ENCODE peak calls at places on chromosome 15, in five cellular contexts. One of them, this sample, is unnamed.

GRCh38 chr15:91896656-91897055 is 43.1 kb downstream of the SLCO3A1 start:
- DNase-seq in IMR-90: no peak
- DNase-seq in uterus: no peak
- DNase-seq in body of pancreas: no peak
- DNase-seq in heart left ventricle: no peak
- DNase-seq in this sample: no peak

GRCh38 chr15:73873889-73874511 is 636 bp downstream of the TBC1D21 start:
- DNase-seq in IMR-90: peak; percentile 68
- DNase-seq in uterus: no peak
- DNase-seq in body of pancreas: peak; percentile 58
- DNase-seq in heart left ventricle: no peak
- DNase-seq in this sample: no peak

GRCh38 chr15:65426216-65426853 is 3.6 kb upstream of the IGDCC4 start:
- DNase-seq in IMR-90: no peak
- DNase-seq in uterus: no peak
- DNase-seq in body of pancreas: no peak
- DNase-seq in heart left ventricle: no peak
- DNase-seq in this sample: no peak

GRCh38 chr15:57890351-57890750 is 175.2 kb downstream of the ALDH1A2 start:
- DNase-seq in IMR-90: peak; percentile 35
- DNase-seq in uterus: no peak
- DNase-seq in body of pancreas: no peak
- DNase-seq in heart left ventricle: no peak
- DNase-seq in this sample: no peak

GRCh38 chr15:70266412-70267089 is 168.8 kb upstream of the TLE3 start:
- DNase-seq in IMR-90: no peak
- DNase-seq in uterus: peak; percentile 93
- DNase-seq in body of pancreas: peak; percentile 42
- DNase-seq in heart left ventricle: peak; percentile 85
- DNase-seq in this sample: peak; percentile 75

GRCh38 chr15:101499863-101500713 is 10.6 kb upstream of the PCSK6 start:
- DNase-seq in IMR-90: no peak
- DNase-seq in uterus: no peak
- DNase-seq in body of pancreas: peak; percentile 97
- DNase-seq in heart left ventricle: peak; percentile 89
- DNase-seq in this sample: peak; percentile 94

GRCh38 chr15:64229129-64229724 is 66.4 kb upstream of the PPIB start:
- DNase-seq in IMR-90: no peak
- DNase-seq in uterus: no peak
- DNase-seq in body of pancreas: no peak
- DNase-seq in heart left ventricle: no peak
- DNase-seq in this sample: no peak

GRCh38 chr15:31605467-31605931 is 278.9 kb downstream of the KLF13 start:
- DNase-seq in IMR-90: peak; percentile 81
- DNase-seq in uterus: no peak
- DNase-seq in body of pancreas: no peak
- DNase-seq in heart left ventricle: no peak
- DNase-seq in this sample: no peak

GRCh38 chr15:56128081-56128480 is 115.6 kb downstream of the RFX7 start:
- DNase-seq in IMR-90: no peak
- DNase-seq in uterus: no peak
- DNase-seq in body of pancreas: no peak
- DNase-seq in heart left ventricle: no peak
- DNase-seq in this sample: no peak

GRCh38 chr15:51737538-51738305 is at the start of gene LYSMD2:
- DNase-seq in IMR-90: peak; percentile 36
- DNase-seq in uterus: peak; percentile 81
- DNase-seq in body of pancreas: peak; percentile 85
- DNase-seq in heart left ventricle: peak; percentile 90
- DNase-seq in this sample: peak; percentile 87

GRCh38 chr15:48584090-48584831 is 61.2 kb downstream of the FBN1 start:
- DNase-seq in IMR-90: no peak
- DNase-seq in uterus: no peak
- DNase-seq in body of pancreas: no peak
- DNase-seq in heart left ventricle: no peak
- DNase-seq in this sample: no peak

GRCh38 chr15:95884276-95884675 is 446.2 kb upstream of the NR2F2 start:
- DNase-seq in IMR-90: no peak
- DNase-seq in uterus: no peak
- DNase-seq in body of pancreas: no peak
- DNase-seq in heart left ventricle: no peak
- DNase-seq in this sample: no peak

GRCh38 chr15:79283252-79284048 is 928 bp downstream of the ANKRD34C start:
- DNase-seq in IMR-90: peak; percentile 21
- DNase-seq in uterus: no peak
- DNase-seq in body of pancreas: peak; percentile 61
- DNase-seq in heart left ventricle: peak; percentile 49
- DNase-seq in this sample: no peak

GRCh38 chr15:62770752-62771151 is 271.8 kb upstream of the TPM1 start:
- DNase-seq in IMR-90: peak; percentile 94
- DNase-seq in uterus: no peak
- DNase-seq in body of pancreas: no peak
- DNase-seq in heart left ventricle: no peak
- DNase-seq in this sample: no peak

GRCh38 chr15:75947117-75947516 is 43.4 kb downstream of the FBXO22 start:
- DNase-seq in IMR-90: peak; percentile 77
- DNase-seq in uterus: no peak
- DNase-seq in body of pancreas: no peak
- DNase-seq in heart left ventricle: no peak
- DNase-seq in this sample: no peak

DNA sequence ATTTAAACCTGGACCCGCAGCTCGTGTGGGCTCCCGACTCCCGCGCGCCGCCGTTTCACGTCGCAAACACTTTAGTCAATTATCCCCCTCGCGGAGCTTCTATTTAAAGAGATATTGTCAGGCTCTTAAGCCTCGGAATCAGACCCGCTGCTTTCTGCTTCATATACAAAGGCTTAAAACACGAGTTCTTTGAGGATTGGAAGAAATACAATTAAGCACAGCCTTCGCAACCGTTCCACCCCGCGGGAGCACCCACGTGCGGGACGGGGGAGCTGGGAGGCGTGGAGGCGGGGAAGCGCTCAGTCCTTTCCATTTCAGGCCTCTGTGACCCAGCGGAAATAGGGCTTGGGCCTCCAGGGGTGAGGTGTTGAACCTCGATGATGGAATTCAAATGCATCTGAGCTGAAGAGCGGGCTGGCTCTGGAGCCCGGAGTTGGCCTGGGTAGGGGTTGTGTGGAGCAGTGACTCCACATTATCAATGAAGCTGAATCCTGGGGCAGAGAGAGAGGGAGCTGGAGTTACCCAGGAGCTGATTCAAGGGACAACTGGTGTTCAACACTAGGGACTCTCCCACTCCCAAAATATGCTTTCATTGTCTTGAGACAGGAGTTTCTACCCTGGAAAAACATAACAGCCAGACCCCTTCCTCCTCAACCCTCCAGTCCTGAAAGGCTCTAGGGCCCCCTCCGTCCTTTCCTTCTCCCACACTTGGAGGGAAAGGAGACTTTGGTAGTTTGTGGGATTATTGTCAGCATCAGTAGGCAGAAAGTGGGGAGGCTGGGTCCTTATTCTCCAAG is 2.4 kb downstream of the ANKRD63 start:
- DNase-seq in IMR-90: no peak
- DNase-seq in uterus: no peak
- DNase-seq in body of pancreas: no peak
- DNase-seq in heart left ventricle: no peak
- DNase-seq in this sample: no peak
- H3K27me3 ChIP-seq in IMR-90: peaks cover 69% of the 10 kb centered on the region
- H3K27me3 ChIP-seq in uterus: peaks cover 32% of the 10 kb centered on the region
- H3K27me3 ChIP-seq in body of pancreas: no peaks in the 10 kb centered on the region
- H3K27me3 ChIP-seq in heart left ventricle: peaks cover 60% of the 10 kb centered on the region
- H3K27me3 ChIP-seq in this sample: peaks cover 27% of the 10 kb centered on the region

DNA sequence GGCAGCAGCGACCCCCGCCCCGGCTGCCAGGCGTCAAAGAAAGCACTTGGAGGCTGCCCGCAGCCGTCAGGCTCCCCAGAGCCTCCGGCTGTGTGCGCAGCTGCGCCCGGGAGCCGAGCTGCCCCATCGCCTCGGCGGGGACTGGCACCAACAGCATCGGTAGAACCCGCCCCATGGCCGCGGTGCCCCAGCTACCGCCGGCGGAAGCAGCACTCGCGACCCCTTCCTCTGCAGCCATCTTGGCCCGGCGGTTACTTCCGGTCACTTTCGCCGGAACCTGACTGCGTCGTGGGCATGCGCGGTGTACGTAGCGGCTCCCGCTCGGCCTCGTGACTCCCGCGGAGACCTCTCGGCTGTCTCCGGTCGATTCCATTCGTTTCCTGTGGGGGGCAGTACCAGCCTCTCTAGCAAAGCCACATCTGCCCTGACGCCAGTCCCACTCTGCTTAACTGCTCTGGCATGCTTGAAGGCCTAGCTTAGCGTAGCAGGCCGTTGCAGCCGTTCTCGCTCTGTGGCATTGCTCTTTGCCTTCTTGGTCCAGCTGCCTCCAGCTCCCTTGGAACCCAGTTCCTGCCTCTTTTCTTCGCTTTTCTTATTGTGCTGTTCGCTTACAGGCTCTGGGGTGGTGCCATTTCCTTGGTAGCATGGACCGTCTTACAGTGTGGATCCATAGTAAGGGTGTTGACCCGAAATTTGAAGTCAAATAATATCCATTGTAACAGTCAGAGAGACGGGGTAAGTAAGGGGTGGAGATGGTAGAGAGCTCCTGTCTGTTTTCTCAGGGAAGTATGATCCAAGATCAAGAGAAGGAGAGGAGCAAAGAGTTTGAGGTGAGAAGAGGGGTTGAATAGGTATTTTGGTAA is at the start of gene SPG11:
- DNase-seq in IMR-90: peak; percentile 97
- DNase-seq in uterus: peak; percentile 98
- DNase-seq in body of pancreas: peak; percentile 99
- DNase-seq in heart left ventricle: peak; percentile 99
- DNase-seq in this sample: peak; percentile 96
- TF ChIP-seq POLR2A in IMR-90: peak; percentile 83
- TF ChIP-seq POLR2A in uterus: peak; percentile 94
- TF ChIP-seq POLR2A in body of pancreas: peak; percentile 89
- TF ChIP-seq POLR2A in heart left ventricle: peak; percentile 88
- TF ChIP-seq POLR2A in this sample: peak; percentile 96

GRCh38 chr15:40081691-40082194 is 26.9 kb downstream of the BMF start:
- DNase-seq in IMR-90: peak; percentile 75
- DNase-seq in uterus: peak; percentile 69
- DNase-seq in body of pancreas: peak; percentile 86
- DNase-seq in heart left ventricle: peak; percentile 86
- DNase-seq in this sample: peak; percentile 73
- H3K4me3 ChIP-seq in IMR-90: peak overlapping the region; percentile 26
- H3K4me3 ChIP-seq in uterus: peak overlapping the region; percentile 33
- H3K4me3 ChIP-seq in body of pancreas: no peak overlapping the region
- H3K4me3 ChIP-seq in heart left ventricle: peak overlapping the region; percentile 28
- H3K4me3 ChIP-seq in this sample: peak overlapping the region; percentile 19

GRCh38 chr15:85955501-85956391 is 123.9 kb upstream of the AGBL1 start:
- DNase-seq in IMR-90: no peak
- DNase-seq in uterus: no peak
- DNase-seq in body of pancreas: no peak
- DNase-seq in heart left ventricle: no peak
- DNase-seq in this sample: no peak
- H3K27me3 ChIP-seq in IMR-90: no peaks in the 10 kb centered on the region
- H3K27me3 ChIP-seq in uterus: no peaks in the 10 kb centered on the region
- H3K27me3 ChIP-seq in body of pancreas: no peaks in the 10 kb centered on the region
- H3K27me3 ChIP-seq in heart left ventricle: peaks cover 5% of the 10 kb centered on the region
- H3K27me3 ChIP-seq in this sample: no peaks in the 10 kb centered on the region

DNA sequence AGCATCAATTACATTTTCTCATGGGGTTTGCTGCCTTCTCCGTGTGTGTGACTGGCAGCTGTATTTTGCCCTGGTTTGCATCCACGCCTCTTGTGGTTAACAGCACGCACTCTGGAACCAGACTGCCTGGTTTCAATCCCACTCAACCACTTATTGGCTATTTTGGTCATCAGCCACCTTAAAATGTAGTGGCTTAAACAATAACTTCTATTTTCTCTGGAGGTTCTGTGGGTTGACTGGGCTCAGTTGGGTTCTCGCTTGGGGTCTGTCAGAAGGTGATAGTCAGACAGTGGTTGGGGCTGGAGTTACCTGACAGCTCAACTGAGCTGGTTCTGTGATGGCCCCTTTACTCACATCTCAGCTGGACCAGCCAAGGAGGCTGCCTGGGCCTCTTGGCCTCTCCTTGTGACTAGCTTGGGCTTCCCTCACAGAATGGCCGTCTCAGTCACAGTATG is 36.8 kb downstream of the EHD4 start:
- DNase-seq in IMR-90: no peak
- DNase-seq in uterus: no peak
- DNase-seq in body of pancreas: peak; percentile 1
- DNase-seq in heart left ventricle: no peak
- DNase-seq in this sample: no peak
- TF ChIP-seq POLR2A in IMR-90: no peak
- TF ChIP-seq POLR2A in uterus: no peak
- TF ChIP-seq POLR2A in body of pancreas: no peak
- TF ChIP-seq POLR2A in heart left ventricle: no peak
- TF ChIP-seq POLR2A in this sample: no peak

GRCh38 chr15:99475754-99476412 is 89.9 kb upstream of the MEF2A start:
- DNase-seq in IMR-90: no peak
- DNase-seq in uterus: no peak
- DNase-seq in body of pancreas: no peak
- DNase-seq in heart left ventricle: no peak
- DNase-seq in this sample: no peak

GRCh38 chr15:99477745-99478525 is 87.8 kb upstream of the MEF2A start:
- DNase-seq in IMR-90: no peak
- DNase-seq in uterus: no peak
- DNase-seq in body of pancreas: no peak
- DNase-seq in heart left ventricle: peak; percentile 47
- DNase-seq in this sample: no peak

GRCh38 chr15:99474981-99475753 is 90.6 kb upstream of the MEF2A start:
- DNase-seq in IMR-90: no peak
- DNase-seq in uterus: no peak
- DNase-seq in body of pancreas: no peak
- DNase-seq in heart left ventricle: peak; percentile 89
- DNase-seq in this sample: no peak

GRCh38 chr15:99474041-99474906 is 91.5 kb upstream of the MEF2A start:
- DNase-seq in IMR-90: no peak
- DNase-seq in uterus: no peak
- DNase-seq in body of pancreas: no peak
- DNase-seq in heart left ventricle: peak; percentile 87
- DNase-seq in this sample: no peak

GRCh38 chr15:99476413-99477222 is 89.2 kb upstream of the MEF2A start:
- DNase-seq in IMR-90: peak; percentile 100
- DNase-seq in uterus: peak; percentile 83
- DNase-seq in body of pancreas: peak; percentile 25
- DNase-seq in heart left ventricle: peak; percentile 68
- DNase-seq in this sample: no peak
- H3K4me3 ChIP-seq in IMR-90: peak overlapping the region; percentile 5
- H3K4me3 ChIP-seq in uterus: no peak overlapping the region
- H3K4me3 ChIP-seq in body of pancreas: no peak overlapping the region
- H3K4me3 ChIP-seq in heart left ventricle: no peak overlapping the region
- H3K4me3 ChIP-seq in this sample: no peak overlapping the region

GRCh38 chr15:39999538-39999937 is 39.4 kb downstream of the SRP14 start:
- DNase-seq in IMR-90: no peak
- DNase-seq in uterus: no peak
- DNase-seq in body of pancreas: no peak
- DNase-seq in heart left ventricle: no peak
- DNase-seq in this sample: no peak
- H3K27me3 ChIP-seq in IMR-90: no peaks in the 10 kb centered on the region
- H3K27me3 ChIP-seq in uterus: no peaks in the 10 kb centered on the region
- H3K27me3 ChIP-seq in body of pancreas: no peaks in the 10 kb centered on the region
- H3K27me3 ChIP-seq in heart left ventricle: no peaks in the 10 kb centered on the region
- H3K27me3 ChIP-seq in this sample: no peaks in the 10 kb centered on the region